ENCODE peak calls at places on chromosomes 11 and 22, in six cellular contexts. One of them, this sample, is unnamed.

GRCh38 chr11:120066738-120067303 is 71.1 kb downstream of the TRIM29 start:
- DNase-seq in right cardiac atrium: no peak
- DNase-seq in GM20000: no peak
- DNase-seq in germinal center: no peak
- DNase-seq in fibroblast of pulmonary artery: no peak
- DNase-seq in EL: no peak
- DNase-seq in this sample: no peak

GRCh38 chr11:68148071-68148805 is 27.1 kb upstream of the CHKA start:
- DNase-seq in EL: no peak
- DNase-seq in GM20000: no peak
- DNase-seq in right cardiac atrium: no peak
- DNase-seq in germinal center: no peak
- DNase-seq in fibroblast of pulmonary artery: no peak
- DNase-seq in this sample: no peak

GRCh38 chr11:27718346-27718852 is 18.1 kb upstream of the BDNF start:
- DNase-seq in fibroblast of pulmonary artery: peak; percentile 86
- DNase-seq in germinal center: no peak
- DNase-seq in EL: peak; percentile 96
- DNase-seq in right cardiac atrium: no peak
- DNase-seq in GM20000: no peak
- DNase-seq in this sample: no peak

GRCh38 chr22:21448627-21449416 is 18.4 kb upstream of the TMEM191C start:
- DNase-seq in EL: no peak
- DNase-seq in fibroblast of pulmonary artery: no peak
- DNase-seq in right cardiac atrium: peak; percentile 41
- DNase-seq in GM20000: no peak
- DNase-seq in germinal center: no peak
- DNase-seq in this sample: no peak

GRCh38 chr11:133134561-133135173 is 397.6 kb downstream of the OPCML start:
- DNase-seq in right cardiac atrium: peak; percentile 83
- DNase-seq in EL: peak; percentile 36
- DNase-seq in fibroblast of pulmonary artery: peak; percentile 26
- DNase-seq in germinal center: peak; percentile 59
- DNase-seq in GM20000: peak; percentile 71
- DNase-seq in this sample: peak; percentile 34

GRCh38 chr11:65452806-65453490 is 30.4 kb downstream of the NEAT1 start:
- DNase-seq in EL: peak; percentile 89
- DNase-seq in fibroblast of pulmonary artery: peak; percentile 88
- DNase-seq in GM20000: no peak
- DNase-seq in germinal center: no peak
- DNase-seq in right cardiac atrium: no peak
- DNase-seq in this sample: no peak

GRCh38 chr22:38110863-38111852 is 674 bp upstream of the BAIAP2L2 start:
- DNase-seq in right cardiac atrium: peak; percentile 78
- DNase-seq in EL: no peak
- DNase-seq in GM20000: no peak
- DNase-seq in fibroblast of pulmonary artery: no peak
- DNase-seq in germinal center: no peak
- DNase-seq in this sample: no peak

GRCh38 chr22:20239951-20240773 is 28.0 kb downstream of the RTN4R start:
- DNase-seq in GM20000: no peak
- DNase-seq in right cardiac atrium: peak; percentile 63
- DNase-seq in germinal center: no peak
- DNase-seq in EL: no peak
- DNase-seq in fibroblast of pulmonary artery: peak; percentile 39
- DNase-seq in this sample: peak; percentile 29

GRCh38 chr11:102955624-102956023 is at the start of gene MMP13:
- DNase-seq in GM20000: no peak
- DNase-seq in EL: no peak
- DNase-seq in fibroblast of pulmonary artery: no peak
- DNase-seq in germinal center: no peak
- DNase-seq in right cardiac atrium: no peak
- DNase-seq in this sample: no peak

GRCh38 chr11:118128821-118129474 is 23.7 kb downstream of the SCN4B start:
- DNase-seq in right cardiac atrium: no peak
- DNase-seq in GM20000: no peak
- DNase-seq in germinal center: no peak
- DNase-seq in fibroblast of pulmonary artery: no peak
- DNase-seq in EL: no peak
- DNase-seq in this sample: no peak

GRCh38 chr22:49462795-49463194 is 364.9 kb downstream of the BRD1 start:
- DNase-seq in fibroblast of pulmonary artery: no peak
- DNase-seq in GM20000: no peak
- DNase-seq in right cardiac atrium: no peak
- DNase-seq in EL: no peak
- DNase-seq in germinal center: no peak
- DNase-seq in this sample: no peak

GRCh38 chr11:67056640-67057409 is at the start of gene RHOD:
- DNase-seq in right cardiac atrium: peak; percentile 80
- DNase-seq in fibroblast of pulmonary artery: no peak
- DNase-seq in germinal center: peak; percentile 62
- DNase-seq in EL: peak; percentile 46
- DNase-seq in GM20000: peak; percentile 73
- DNase-seq in this sample: peak; percentile 54

GRCh38 chr22:36461665-36462474 is 19.6 kb downstream of the TXN2 start:
- DNase-seq in EL: peak; percentile 98
- DNase-seq in fibroblast of pulmonary artery: peak; percentile 92
- DNase-seq in GM20000: no peak
- DNase-seq in right cardiac atrium: peak; percentile 48
- DNase-seq in germinal center: no peak
- DNase-seq in this sample: peak; percentile 38

GRCh38 chr11:124535552-124536232 is 7.8 kb downstream of the OR8B12 start:
- DNase-seq in germinal center: no peak
- DNase-seq in fibroblast of pulmonary artery: peak; percentile 69
- DNase-seq in EL: peak; percentile 21
- DNase-seq in right cardiac atrium: no peak
- DNase-seq in GM20000: no peak
- DNase-seq in this sample: no peak

GRCh38 chr11:113549611-113550061 is 74.4 kb upstream of the DRD2 start:
- DNase-seq in GM20000: no peak
- DNase-seq in right cardiac atrium: no peak
- DNase-seq in germinal center: no peak
- DNase-seq in fibroblast of pulmonary artery: no peak
- DNase-seq in EL: no peak
- DNase-seq in this sample: no peak

GRCh38 chr11:87143663-87144062 is 105.9 kb downstream of the TMEM135 start:
- DNase-seq in fibroblast of pulmonary artery: no peak
- DNase-seq in EL: no peak
- DNase-seq in right cardiac atrium: no peak
- DNase-seq in GM20000: no peak
- DNase-seq in germinal center: no peak
- DNase-seq in this sample: no peak

GRCh38 chr11:107792049-107792443 is 66.5 kb downstream of the SLC35F2 start:
- DNase-seq in EL: no peak
- DNase-seq in germinal center: no peak
- DNase-seq in right cardiac atrium: no peak
- DNase-seq in fibroblast of pulmonary artery: no peak
- DNase-seq in GM20000: no peak
- DNase-seq in this sample: no peak

GRCh38 chr11:128757235-128757711 is 63.4 kb downstream of the FLI1 start:
- DNase-seq in right cardiac atrium: peak; percentile 60
- DNase-seq in fibroblast of pulmonary artery: peak; percentile 71
- DNase-seq in germinal center: peak; percentile 80
- DNase-seq in EL: peak; percentile 41
- DNase-seq in GM20000: peak; percentile 86
- DNase-seq in this sample: no peak

GRCh38 chr11:126816655-126817054 is 183.9 kb downstream of the KIRREL3 start:
- DNase-seq in right cardiac atrium: no peak
- DNase-seq in germinal center: no peak
- DNase-seq in EL: peak; percentile 34
- DNase-seq in GM20000: no peak
- DNase-seq in fibroblast of pulmonary artery: no peak
- DNase-seq in this sample: no peak

GRCh38 chr22:17712441-17712840 is 61.8 kb downstream of the BID start:
- DNase-seq in fibroblast of pulmonary artery: peak; percentile 37
- DNase-seq in germinal center: no peak
- DNase-seq in right cardiac atrium: no peak
- DNase-seq in GM20000: no peak
- DNase-seq in EL: peak; percentile 22
- DNase-seq in this sample: no peak

GRCh38 chr22:25488244-25489020 is 76.0 kb upstream of the GRK3 start:
- DNase-seq in EL: peak; percentile 77
- DNase-seq in germinal center: no peak
- DNase-seq in fibroblast of pulmonary artery: peak; percentile 78
- DNase-seq in right cardiac atrium: peak; percentile 85
- DNase-seq in GM20000: no peak
- DNase-seq in this sample: peak; percentile 65

GRCh38 chr11:103682318-103683184 is 353.9 kb upstream of the DDI1 start:
- DNase-seq in germinal center: peak; percentile 65
- DNase-seq in EL: peak; percentile 63
- DNase-seq in fibroblast of pulmonary artery: peak; percentile 91
- DNase-seq in right cardiac atrium: peak; percentile 71
- DNase-seq in GM20000: peak; percentile 52
- DNase-seq in this sample: peak; percentile 19

GRCh38 chr22:38424525-38425080 is 30.4 kb downstream of the KCNJ4 start:
- DNase-seq in fibroblast of pulmonary artery: no peak
- DNase-seq in right cardiac atrium: peak; percentile 17
- DNase-seq in germinal center: no peak
- DNase-seq in EL: no peak
- DNase-seq in GM20000: no peak
- DNase-seq in this sample: no peak

GRCh38 chr22:33579448-33580093 is 340.7 kb downstream of the LARGE1 start:
- DNase-seq in right cardiac atrium: peak; percentile 81
- DNase-seq in GM20000: peak; percentile 59
- DNase-seq in fibroblast of pulmonary artery: peak; percentile 53
- DNase-seq in EL: peak; percentile 2
- DNase-seq in germinal center: peak; percentile 73
- DNase-seq in this sample: peak; percentile 41

GRCh38 chr11:44178381-44178780 is 82.9 kb downstream of the EXT2 start:
- DNase-seq in GM20000: no peak
- DNase-seq in germinal center: no peak
- DNase-seq in EL: peak; percentile 63
- DNase-seq in right cardiac atrium: no peak
- DNase-seq in fibroblast of pulmonary artery: peak; percentile 21
- DNase-seq in this sample: no peak

GRCh38 chr11:17929171-17929570 is 83.7 kb downstream of the SERGEF start:
- DNase-seq in germinal center: no peak
- DNase-seq in fibroblast of pulmonary artery: no peak
- DNase-seq in right cardiac atrium: no peak
- DNase-seq in GM20000: no peak
- DNase-seq in EL: no peak
- DNase-seq in this sample: no peak

GRCh38 chr11:72724851-72725730 is 27.1 kb downstream of the ARAP1 start:
- DNase-seq in EL: peak; percentile 82
- DNase-seq in right cardiac atrium: peak; percentile 83
- DNase-seq in GM20000: peak; percentile 83
- DNase-seq in germinal center: peak; percentile 76
- DNase-seq in fibroblast of pulmonary artery: peak; percentile 91
- DNase-seq in this sample: peak; percentile 69

GRCh38 chr11:119533931-119534694 is 111.1 kb upstream of the THY1 start:
- DNase-seq in GM20000: peak; percentile 74
- DNase-seq in germinal center: peak; percentile 57
- DNase-seq in right cardiac atrium: peak; percentile 88
- DNase-seq in EL: peak; percentile 67
- DNase-seq in fibroblast of pulmonary artery: peak; percentile 58
- DNase-seq in this sample: peak; percentile 73

GRCh38 chr11:28636566-28636965 is 528.4 kb downstream of the METTL15 start:
- DNase-seq in right cardiac atrium: no peak
- DNase-seq in GM20000: no peak
- DNase-seq in EL: no peak
- DNase-seq in germinal center: no peak
- DNase-seq in fibroblast of pulmonary artery: no peak
- DNase-seq in this sample: no peak

GRCh38 chr22:48886604-48887393 is 940.9 kb downstream of the BRD1 start:
- DNase-seq in right cardiac atrium: no peak
- DNase-seq in fibroblast of pulmonary artery: no peak
- DNase-seq in EL: no peak
- DNase-seq in GM20000: no peak
- DNase-seq in germinal center: no peak
- DNase-seq in this sample: peak; percentile 11

GRCh38 chr11:86374586-86374985 is at the start of gene CCDC81:
- DNase-seq in right cardiac atrium: peak; percentile 60
- DNase-seq in fibroblast of pulmonary artery: peak; percentile 16
- DNase-seq in germinal center: no peak
- DNase-seq in GM20000: no peak
- DNase-seq in EL: no peak
- DNase-seq in this sample: no peak

GRCh38 chr11:76240666-76241065 is 34.4 kb upstream of the WNT11 start:
- DNase-seq in right cardiac atrium: no peak
- DNase-seq in fibroblast of pulmonary artery: no peak
- DNase-seq in germinal center: no peak
- DNase-seq in EL: no peak
- DNase-seq in GM20000: no peak
- DNase-seq in this sample: no peak

GRCh38 chr11:34719303-34719848 is 98.5 kb downstream of the EHF start:
- DNase-seq in right cardiac atrium: no peak
- DNase-seq in fibroblast of pulmonary artery: no peak
- DNase-seq in germinal center: no peak
- DNase-seq in GM20000: no peak
- DNase-seq in EL: no peak
- DNase-seq in this sample: no peak

GRCh38 chr11:44574620-44575287 is 9.3 kb downstream of the CD82 start:
- DNase-seq in EL: peak; percentile 95
- DNase-seq in fibroblast of pulmonary artery: peak; percentile 93
- DNase-seq in right cardiac atrium: no peak
- DNase-seq in germinal center: no peak
- DNase-seq in GM20000: no peak
- DNase-seq in this sample: no peak

GRCh38 chr22:49672013-49672516 is 155.6 kb downstream of the BRD1 start:
- DNase-seq in right cardiac atrium: no peak
- DNase-seq in germinal center: no peak
- DNase-seq in GM20000: no peak
- DNase-seq in fibroblast of pulmonary artery: no peak
- DNase-seq in EL: no peak
- DNase-seq in this sample: no peak